ENCODE peak calls at places on chromosomes 4 and X, in ten cellular contexts. One of them, this sample, is unnamed.

GRCh38 chr4:17771284-17771908 is 10.0 kb downstream of the FAM184B start:
- DNase-seq in lower lobe of right lung: peak
- DNase-seq in left ventricle myocardium inferior: no peak
- DNase-seq in tibial nerve: no peak
- DNase-seq in SJSA1: no peak
- DNase-seq in left lung: no peak
- DNase-seq in ovary: no peak
- DNase-seq in CD8-positive, alpha-beta memory T cell: no peak
- DNase-seq in CD4-positive, alpha-beta T cell: no peak
- DNase-seq in substantia nigra: no peak
- DNase-seq in this sample: no peak

GRCh38 chrX:41014776-41015175 is 70.5 kb upstream of the USP9X start:
- DNase-seq in lower lobe of right lung: no peak
- DNase-seq in left ventricle myocardium inferior: no peak
- DNase-seq in tibial nerve: no peak
- DNase-seq in SJSA1: peak
- DNase-seq in left lung: no peak
- DNase-seq in ovary: no peak
- DNase-seq in CD8-positive, alpha-beta memory T cell: no peak
- DNase-seq in CD4-positive, alpha-beta T cell: no peak
- DNase-seq in substantia nigra: no peak
- DNase-seq in this sample: no peak

GRCh38 chr4:184961693-184962092 is 56.6 kb upstream of the HELT start:
- DNase-seq in lower lobe of right lung: no peak
- DNase-seq in left ventricle myocardium inferior: no peak
- DNase-seq in tibial nerve: no peak
- DNase-seq in SJSA1: no peak
- DNase-seq in left lung: peak
- DNase-seq in ovary: no peak
- DNase-seq in CD8-positive, alpha-beta memory T cell: no peak
- DNase-seq in CD4-positive, alpha-beta T cell: no peak
- DNase-seq in substantia nigra: no peak
- DNase-seq in this sample: no peak

GRCh38 chr4:2366252-2367192 is 51.9 kb downstream of the ZFYVE28 start:
- DNase-seq in lower lobe of right lung: peak
- DNase-seq in left ventricle myocardium inferior: no peak
- DNase-seq in tibial nerve: no peak
- DNase-seq in SJSA1: no peak
- DNase-seq in left lung: peak
- DNase-seq in ovary: no peak
- DNase-seq in CD8-positive, alpha-beta memory T cell: no peak
- DNase-seq in CD4-positive, alpha-beta T cell: no peak
- DNase-seq in substantia nigra: no peak
- DNase-seq in this sample: peak

GRCh38 chrX:38939067-38939466 is 137.8 kb downstream of the MID1IP1 start:
- DNase-seq in lower lobe of right lung: no peak
- DNase-seq in left ventricle myocardium inferior: no peak
- DNase-seq in tibial nerve: peak
- DNase-seq in SJSA1: no peak
- DNase-seq in left lung: no peak
- DNase-seq in ovary: peak
- DNase-seq in CD8-positive, alpha-beta memory T cell: no peak
- DNase-seq in CD4-positive, alpha-beta T cell: no peak
- DNase-seq in substantia nigra: no peak
- DNase-seq in this sample: no peak

GRCh38 chrX:9595131-9595530 is 130.3 kb downstream of the TBL1X start:
- DNase-seq in lower lobe of right lung: no peak
- DNase-seq in left ventricle myocardium inferior: no peak
- DNase-seq in tibial nerve: no peak
- DNase-seq in SJSA1: peak
- DNase-seq in left lung: no peak
- DNase-seq in ovary: no peak
- DNase-seq in CD8-positive, alpha-beta memory T cell: no peak
- DNase-seq in CD4-positive, alpha-beta T cell: no peak
- DNase-seq in substantia nigra: no peak
- DNase-seq in this sample: no peak

GRCh38 chr4:156512622-156513021 is 459.0 kb downstream of the PDGFC start:
- DNase-seq in lower lobe of right lung: no peak
- DNase-seq in left ventricle myocardium inferior: no peak
- DNase-seq in tibial nerve: no peak
- DNase-seq in SJSA1: no peak
- DNase-seq in left lung: no peak
- DNase-seq in ovary: no peak
- DNase-seq in CD8-positive, alpha-beta memory T cell: no peak
- DNase-seq in CD4-positive, alpha-beta T cell: no peak
- DNase-seq in substantia nigra: no peak
- DNase-seq in this sample: no peak

GRCh38 chrX:43703211-43703791 is 47.2 kb downstream of the MAOA start:
- DNase-seq in lower lobe of right lung: no peak
- DNase-seq in left ventricle myocardium inferior: no peak
- DNase-seq in tibial nerve: no peak
- DNase-seq in SJSA1: peak
- DNase-seq in left lung: no peak
- DNase-seq in ovary: no peak
- DNase-seq in CD8-positive, alpha-beta memory T cell: no peak
- DNase-seq in CD4-positive, alpha-beta T cell: no peak
- DNase-seq in substantia nigra: no peak
- DNase-seq in this sample: no peak

GRCh38 chrX:43585922-43586321 is 70.2 kb upstream of the MAOA start:
- DNase-seq in lower lobe of right lung: no peak
- DNase-seq in left ventricle myocardium inferior: no peak
- DNase-seq in tibial nerve: no peak
- DNase-seq in SJSA1: no peak
- DNase-seq in left lung: no peak
- DNase-seq in ovary: no peak
- DNase-seq in CD8-positive, alpha-beta memory T cell: no peak
- DNase-seq in CD4-positive, alpha-beta T cell: no peak
- DNase-seq in substantia nigra: no peak
- DNase-seq in this sample: no peak

GRCh38 chrX:45157647-45158046 is 43.0 kb downstream of the DIPK2B start:
- DNase-seq in lower lobe of right lung: no peak
- DNase-seq in left ventricle myocardium inferior: no peak
- DNase-seq in tibial nerve: no peak
- DNase-seq in SJSA1: no peak
- DNase-seq in left lung: no peak
- DNase-seq in ovary: no peak
- DNase-seq in CD8-positive, alpha-beta memory T cell: no peak
- DNase-seq in CD4-positive, alpha-beta T cell: no peak
- DNase-seq in substantia nigra: no peak
- DNase-seq in this sample: no peak

GRCh38 chr4:70326052-70326451 is 8.7 kb upstream of the CABS1 start:
- DNase-seq in lower lobe of right lung: no peak
- DNase-seq in left ventricle myocardium inferior: no peak
- DNase-seq in tibial nerve: no peak
- DNase-seq in SJSA1: no peak
- DNase-seq in left lung: no peak
- DNase-seq in ovary: no peak
- DNase-seq in CD8-positive, alpha-beta memory T cell: no peak
- DNase-seq in CD4-positive, alpha-beta T cell: no peak
- DNase-seq in substantia nigra: no peak
- DNase-seq in this sample: no peak

GRCh38 chrX:41720125-41720780 is 3.7 kb upstream of the GPR82 start:
- DNase-seq in lower lobe of right lung: no peak
- DNase-seq in left ventricle myocardium inferior: no peak
- DNase-seq in tibial nerve: no peak
- DNase-seq in SJSA1: no peak
- DNase-seq in left lung: no peak
- DNase-seq in ovary: no peak
- DNase-seq in CD8-positive, alpha-beta memory T cell: peak
- DNase-seq in CD4-positive, alpha-beta T cell: no peak
- DNase-seq in substantia nigra: no peak
- DNase-seq in this sample: no peak

GRCh38 chr4:31089815-31090214 is 369.6 kb downstream of the PCDH7 start:
- DNase-seq in lower lobe of right lung: peak
- DNase-seq in left ventricle myocardium inferior: peak
- DNase-seq in tibial nerve: no peak
- DNase-seq in SJSA1: no peak
- DNase-seq in left lung: no peak
- DNase-seq in ovary: no peak
- DNase-seq in CD8-positive, alpha-beta memory T cell: no peak
- DNase-seq in CD4-positive, alpha-beta T cell: no peak
- DNase-seq in substantia nigra: no peak
- DNase-seq in this sample: no peak

GRCh38 chrX:131723646-131724045 is 179.8 kb downstream of the OR13H1 start:
- DNase-seq in lower lobe of right lung: no peak
- DNase-seq in left ventricle myocardium inferior: no peak
- DNase-seq in tibial nerve: no peak
- DNase-seq in SJSA1: no peak
- DNase-seq in left lung: no peak
- DNase-seq in ovary: no peak
- DNase-seq in CD8-positive, alpha-beta memory T cell: no peak
- DNase-seq in CD4-positive, alpha-beta T cell: no peak
- DNase-seq in substantia nigra: no peak
- DNase-seq in this sample: no peak
- H3K27ac ChIP-seq in lower lobe of right lung: no peak
- H3K27ac ChIP-seq in left ventricle myocardium inferior: no peak
- H3K27ac ChIP-seq in tibial nerve: no peak
- H3K27ac ChIP-seq in SJSA1: no peak
- H3K27ac ChIP-seq in left lung: no peak
- H3K27ac ChIP-seq in ovary: no peak
- H3K27ac ChIP-seq in CD8-positive, alpha-beta memory T cell: no peak
- H3K27ac ChIP-seq in CD4-positive, alpha-beta T cell: no peak
- H3K27ac ChIP-seq in substantia nigra: no peak
- H3K27ac ChIP-seq in this sample: no peak

DNA sequence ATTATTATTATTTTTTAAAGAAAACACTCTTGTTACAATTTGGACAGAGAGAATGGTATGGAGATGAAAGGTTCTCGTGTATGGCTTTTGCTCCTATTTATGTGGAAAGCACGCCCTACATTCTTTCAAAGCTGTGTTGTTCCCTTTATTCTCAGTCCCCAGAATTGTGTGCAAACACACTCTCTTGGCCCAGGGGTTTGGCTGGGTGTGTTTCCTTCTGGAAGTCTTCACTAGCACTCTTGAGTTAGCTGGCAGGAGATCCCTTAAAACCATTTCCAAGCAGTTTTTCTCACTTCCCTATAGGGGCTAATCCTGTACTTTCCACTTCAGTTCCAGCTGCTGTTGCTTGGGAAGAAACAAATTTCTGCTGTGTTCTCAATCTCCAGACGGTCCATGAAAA is 35.1 kb downstream of the FHL1 start:
- DNase-seq in lower lobe of right lung: no peak
- DNase-seq in left ventricle myocardium inferior: no peak
- DNase-seq in tibial nerve: no peak
- DNase-seq in SJSA1: no peak
- DNase-seq in left lung: no peak
- DNase-seq in ovary: no peak
- DNase-seq in CD8-positive, alpha-beta memory T cell: no peak
- DNase-seq in CD4-positive, alpha-beta T cell: no peak
- DNase-seq in substantia nigra: no peak
- DNase-seq in this sample: peak
- H3K27ac ChIP-seq in lower lobe of right lung: no peak
- H3K27ac ChIP-seq in left ventricle myocardium inferior: peak
- H3K27ac ChIP-seq in tibial nerve: no peak
- H3K27ac ChIP-seq in SJSA1: no peak
- H3K27ac ChIP-seq in left lung: no peak
- H3K27ac ChIP-seq in ovary: no peak
- H3K27ac ChIP-seq in CD8-positive, alpha-beta memory T cell: no peak
- H3K27ac ChIP-seq in CD4-positive, alpha-beta T cell: no peak
- H3K27ac ChIP-seq in substantia nigra: no peak
- H3K27ac ChIP-seq in this sample: peak

GRCh38 chr4:167221074-167221473 is 13.2 kb downstream of the SPOCK3 start:
- DNase-seq in lower lobe of right lung: no peak
- DNase-seq in left ventricle myocardium inferior: no peak
- DNase-seq in tibial nerve: no peak
- DNase-seq in SJSA1: no peak
- DNase-seq in left lung: no peak
- DNase-seq in ovary: no peak
- DNase-seq in CD8-positive, alpha-beta memory T cell: no peak
- DNase-seq in CD4-positive, alpha-beta T cell: no peak
- DNase-seq in substantia nigra: no peak
- DNase-seq in this sample: no peak
- H3K27ac ChIP-seq in lower lobe of right lung: no peak
- H3K27ac ChIP-seq in left ventricle myocardium inferior: no peak
- H3K27ac ChIP-seq in tibial nerve: no peak
- H3K27ac ChIP-seq in SJSA1: no peak
- H3K27ac ChIP-seq in left lung: no peak
- H3K27ac ChIP-seq in ovary: no peak
- H3K27ac ChIP-seq in CD8-positive, alpha-beta memory T cell: no peak
- H3K27ac ChIP-seq in CD4-positive, alpha-beta T cell: no peak
- H3K27ac ChIP-seq in substantia nigra: no peak
- H3K27ac ChIP-seq in this sample: no peak

DNA sequence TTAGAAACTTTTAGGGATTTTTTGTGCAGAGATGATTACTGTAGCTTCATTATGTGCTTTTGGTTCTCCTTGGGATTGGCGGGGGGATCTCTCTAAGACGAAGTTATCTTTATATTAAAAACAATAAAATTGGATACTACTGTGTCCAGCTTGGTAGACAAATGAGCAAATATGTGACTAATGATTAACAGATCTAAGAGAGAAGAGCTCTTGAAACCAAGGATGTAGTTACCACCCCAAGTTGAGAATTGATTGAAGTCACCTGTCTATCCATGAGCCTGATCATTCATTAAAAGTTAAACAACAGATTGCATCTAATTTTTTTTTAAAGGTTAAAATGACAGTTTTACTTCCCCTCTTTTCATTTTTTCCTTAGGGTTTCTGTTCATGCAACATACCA is 8.7 kb downstream of the PAICS start:
- DNase-seq in lower lobe of right lung: no peak
- DNase-seq in left ventricle myocardium inferior: no peak
- DNase-seq in tibial nerve: no peak
- DNase-seq in SJSA1: no peak
- DNase-seq in left lung: no peak
- DNase-seq in ovary: no peak
- DNase-seq in CD8-positive, alpha-beta memory T cell: no peak
- DNase-seq in CD4-positive, alpha-beta T cell: no peak
- DNase-seq in substantia nigra: no peak
- DNase-seq in this sample: no peak
- H3K27ac ChIP-seq in lower lobe of right lung: no peak
- H3K27ac ChIP-seq in left ventricle myocardium inferior: no peak
- H3K27ac ChIP-seq in tibial nerve: no peak
- H3K27ac ChIP-seq in SJSA1: no peak
- H3K27ac ChIP-seq in left lung: no peak
- H3K27ac ChIP-seq in ovary: no peak
- H3K27ac ChIP-seq in CD8-positive, alpha-beta memory T cell: no peak
- H3K27ac ChIP-seq in CD4-positive, alpha-beta T cell: no peak
- H3K27ac ChIP-seq in substantia nigra: no peak
- H3K27ac ChIP-seq in this sample: no peak

DNA sequence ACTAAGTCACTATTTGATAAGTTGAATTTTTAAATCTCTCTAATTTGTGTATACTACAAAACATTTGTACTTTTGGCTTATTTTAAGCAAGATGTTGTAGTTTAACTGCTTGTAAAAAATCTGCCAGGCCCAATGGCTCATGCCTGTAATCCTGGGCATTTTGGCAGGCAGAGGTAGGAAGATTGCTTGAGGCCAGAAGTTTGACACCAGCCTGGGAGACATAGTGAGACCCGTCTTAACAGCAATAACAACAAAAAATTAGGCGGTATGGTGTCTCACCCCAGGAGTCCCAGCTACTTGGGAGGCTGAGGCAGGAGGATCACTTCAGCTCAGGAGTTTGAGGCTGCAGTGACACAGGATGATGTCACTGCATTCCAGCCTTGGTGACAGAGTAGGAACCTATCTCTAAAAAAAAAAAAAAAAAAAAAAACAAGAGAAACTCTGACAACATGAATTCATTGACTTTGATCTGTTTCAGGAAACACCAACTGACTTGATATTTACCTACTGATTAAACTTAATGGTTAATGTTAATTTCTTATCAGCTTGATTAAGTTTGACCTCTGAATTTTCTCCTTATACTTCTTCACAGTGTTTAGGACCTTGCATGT is 8.9 kb downstream of the FHIP1A start:
- DNase-seq in lower lobe of right lung: no peak
- DNase-seq in left ventricle myocardium inferior: no peak
- DNase-seq in tibial nerve: no peak
- DNase-seq in SJSA1: no peak
- DNase-seq in left lung: no peak
- DNase-seq in ovary: no peak
- DNase-seq in CD8-positive, alpha-beta memory T cell: no peak
- DNase-seq in CD4-positive, alpha-beta T cell: no peak
- DNase-seq in substantia nigra: no peak
- DNase-seq in this sample: no peak
- H3K27ac ChIP-seq in lower lobe of right lung: no peak
- H3K27ac ChIP-seq in left ventricle myocardium inferior: no peak
- H3K27ac ChIP-seq in tibial nerve: no peak
- H3K27ac ChIP-seq in SJSA1: peak
- H3K27ac ChIP-seq in left lung: no peak
- H3K27ac ChIP-seq in ovary: no peak
- H3K27ac ChIP-seq in CD8-positive, alpha-beta memory T cell: no peak
- H3K27ac ChIP-seq in CD4-positive, alpha-beta T cell: no peak
- H3K27ac ChIP-seq in substantia nigra: no peak
- H3K27ac ChIP-seq in this sample: no peak